ENCODE peak calls at places on chromosomes 4 and X, in nine cellular contexts. B is effector memory CD4-positive, alpha-beta T cell; J is substantia nigra; F is lower lobe of right lung; W is MM.1S; X is HepG2; U is neuronal stem cell; G is transverse colon; Z is left ventricle myocardium inferior. H is an unnamed sample.

GRCh38 chr4:123476089-123476488 is 79.5 kb downstream of the SPRY1 start:
- DNase-seq in B (no peak), J (no peak), F (no peak), W (no peak), X (no peak), U (no peak), G (no peak), Z (no peak), H (no peak)

GRCh38 chr4:181566490-181566889 is 676.7 kb upstream of the TENM3 start:
- DNase-seq in B (no peak), J (no peak), F (no peak), W (no peak), X (no peak), U (no peak), G (no peak), Z (peak; percentile 19), H (no peak)

GRCh38 chr4:177308842-177309524 is 691 bp upstream of the NEIL3 start:
- DNase-seq in B (no peak), J (no peak), F (no peak), W (peak; percentile 50), X (no peak), U (no peak), G (no peak), Z (no peak), H (no peak)

GRCh38 chrX:95885074-95885473 is 799.6 kb upstream of the DIAPH2 start:
- DNase-seq in B (no peak), J (no peak), F (no peak), W (no peak), X (no peak), U (no peak), G (peak; percentile 30), Z (no peak), H (no peak)

GRCh38 chr4:77185681-77186080 is 28.7 kb downstream of the CCNG2 start:
- DNase-seq in B (no peak), J (no peak), F (no peak), W (no peak), X (no peak), U (no peak), G (no peak), Z (no peak), H (no peak)

GRCh38 chrX:115898382-115899001 is 272.1 kb upstream of the AGTR2 start:
- DNase-seq in B (no peak), J (peak; percentile 75), F (no peak), W (peak; percentile 79), X (peak; percentile 81), U (no peak), G (peak; percentile 89), Z (no peak), H (no peak)

GRCh38 chr4:20249333-20249732 is 2.4 kb upstream of the SLIT2 start:
- DNase-seq in B (no peak), J (no peak), F (no peak), W (peak; percentile 22), X (no peak), U (no peak), G (no peak), Z (no peak), H (no peak)

GRCh38 chrX:45850775-45851433 is 650.2 kb upstream of the DIPK2B start:
- DNase-seq in B (no peak), J (no peak), F (peak; percentile 48), W (peak; percentile 31), X (peak; percentile 6), U (no peak), G (peak; percentile 25), Z (no peak), H (no peak)

GRCh38 chrX:138723301-138723700 is 11.8 kb upstream of the FGF13 start:
- DNase-seq in B (no peak), J (no peak), F (no peak), W (no peak), X (no peak), U (no peak), G (no peak), Z (no peak), H (no peak)

GRCh38 chrX:133630362-133630761 is 215.1 kb upstream of the GPC4 start:
- DNase-seq in B (no peak), J (no peak), F (no peak), W (no peak), X (no peak), U (no peak), G (no peak), Z (no peak), H (no peak)

GRCh38 chr4:184348311-184349233 is 125.8 kb downstream of the IRF2 start:
- DNase-seq in B (no peak), J (no peak), F (no peak), W (no peak), X (peak; percentile 99), U (no peak), G (peak; percentile 85), Z (peak; percentile 43), H (no peak)

GRCh38 chr4:183469936-183470335 is 25.5 kb downstream of the CDKN2AIP start:
- DNase-seq in B (no peak), J (no peak), F (no peak), W (no peak), X (no peak), U (no peak), G (no peak), Z (no peak), H (no peak)

GRCh38 chrX:56812515-56813105 is 83.6 kb downstream of the NBDY start:
- DNase-seq in B (no peak), J (no peak), F (no peak), W (peak; percentile 73), X (no peak), U (no peak), G (no peak), Z (no peak), H (no peak)

GRCh38 chr4:65954416-65954815 is 284.1 kb upstream of the EPHA5 start:
- DNase-seq in B (no peak), J (no peak), F (no peak), W (no peak), X (no peak), U (no peak), G (no peak), Z (no peak), H (no peak)

GRCh38 chr4:60403986-60404385 is 796.1 kb upstream of the ADGRL3 start:
- DNase-seq in B (no peak), J (no peak), F (no peak), W (no peak), X (no peak), U (no peak), G (no peak), Z (no peak), H (peak; percentile 29)

GRCh38 chrX:71619193-71619592 is 882 bp upstream of the CXCR3 start:
- DNase-seq in B (peak; percentile 51), J (no peak), F (no peak), W (no peak), X (no peak), U (no peak), G (no peak), Z (no peak), H (no peak)

GRCh38 chr4:105061720-105062119 is 85.0 kb upstream of the TET2 start:
- DNase-seq in B (no peak), J (no peak), F (no peak), W (no peak), X (no peak), U (no peak), G (no peak), Z (no peak), H (no peak)

GRCh38 chr4:189117426-189117825 is 823.2 kb upstream of the FRG1 start:
- DNase-seq in B (no peak), J (no peak), F (no peak), W (no peak), X (no peak), U (no peak), G (no peak), Z (no peak), H (no peak)

GRCh38 chr4:83293305-83294046 is 8.9 kb upstream of the COQ2 start:
- DNase-seq in B (no peak), J (no peak), F (no peak), W (peak; percentile 86), X (no peak), U (no peak), G (peak; percentile 14), Z (no peak), H (no peak)

GRCh38 chrX:139642241-139642927 is 65.6 kb downstream of the MCF2 start:
- DNase-seq in B (no peak), J (peak; percentile 1), F (no peak), W (no peak), X (no peak), U (peak; percentile 37), G (no peak), Z (no peak), H (no peak)

GRCh38 chrX:141903400-141904155 is at the start of gene MAGEC1:
- DNase-seq in B (no peak), J (no peak), F (no peak), W (no peak), X (no peak), U (no peak), G (no peak), Z (no peak), H (no peak)

GRCh38 chrX:141902366-141902765 is 1.3 kb upstream of the MAGEC1 start:
- DNase-seq in B (no peak), J (no peak), F (no peak), W (no peak), X (no peak), U (no peak), G (no peak), Z (no peak), H (no peak)

DNA sequence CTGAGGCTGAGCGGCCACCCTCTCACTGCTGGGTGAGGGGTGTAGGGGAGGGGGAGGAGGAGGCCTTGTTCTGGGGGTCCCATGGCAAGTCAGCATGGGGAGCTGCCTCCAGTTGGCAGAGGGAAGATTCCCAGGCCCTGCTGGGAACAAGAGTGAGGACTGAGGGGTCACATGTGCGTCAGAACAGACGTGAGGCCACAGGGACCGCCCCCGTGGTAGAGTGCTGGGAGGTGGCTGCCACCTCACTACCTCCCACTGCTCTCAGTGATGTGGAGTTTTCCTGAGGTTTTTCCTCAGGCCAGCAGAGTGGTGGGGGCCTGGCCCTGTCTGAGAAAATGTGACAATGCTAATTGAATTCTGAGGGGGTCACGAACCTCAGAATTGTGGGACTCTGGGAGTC is 568 bp downstream of the MAGEC1 start:
- DNase-seq in B (no peak), J (no peak), F (no peak), W (no peak), X (no peak), U (no peak), G (no peak), Z (no peak), H (no peak)
- H3K27ac ChIP-seq in B (no peak overlapping the region), J (no peak overlapping the region), F (no peak overlapping the region), W (no peak overlapping the region), X (no peak overlapping the region), U (no peak overlapping the region), G (no peak overlapping the region), Z (no peak overlapping the region), H (no peak overlapping the region)

GRCh38 chr4:80266267-80266901 is at the start of gene FGF5:
- DNase-seq in B (no peak), J (peak; percentile 41), F (peak; percentile 51), W (peak; percentile 9), X (no peak), U (peak; percentile 38), G (peak; percentile 36), Z (peak; percentile 25), H (no peak)
- H3K27ac ChIP-seq in B (no peak within 1 kb of the TSS), J (no peak within 1 kb of the TSS), F (no peak within 1 kb of the TSS), W (no peak within 1 kb of the TSS), X (no peak within 1 kb of the TSS), U (no peak within 1 kb of the TSS), G (peak within 1 kb of the TSS; percentile 69), Z (no peak within 1 kb of the TSS), H (no peak within 1 kb of the TSS)

GRCh38 chrX:31007347-31007746 is 64.5 kb downstream of the FTHL17 start:
- DNase-seq in B (no peak), J (no peak), F (no peak), W (no peak), X (no peak), U (no peak), G (no peak), Z (no peak), H (no peak)
- H3K27ac ChIP-seq in B (no peak overlapping the region), J (no peak overlapping the region), F (no peak overlapping the region), W (no peak overlapping the region), X (no peak overlapping the region), U (no peak overlapping the region), G (no peak overlapping the region), Z (no peak overlapping the region), H (no peak overlapping the region)

GRCh38 chr4:8602686-8603430 is 10.3 kb downstream of the CPZ start:
- DNase-seq in B (no peak), J (no peak), F (no peak), W (no peak), X (no peak), U (no peak), G (no peak), Z (no peak), H (no peak)
- H3K27ac ChIP-seq in B (no peak overlapping the region), J (no peak overlapping the region), F (no peak overlapping the region), W (no peak overlapping the region), X (no peak overlapping the region), U (no peak overlapping the region), G (no peak overlapping the region), Z (no peak overlapping the region), H (no peak overlapping the region)